ENCODE peak calls at places on chromosomes 5 and 9, in eight cellular contexts. One of them, this sample, is unnamed.

GRCh38 chr5:173634465-173634983 is 18.1 kb upstream of the BOD1 start:
- DNase-seq in transverse colon: no peak
- DNase-seq in adipocyte: no peak
- DNase-seq in SJSA1: no peak
- DNase-seq in GM23338: no peak
- DNase-seq in PC-9: no peak
- DNase-seq in MM.1S: no peak
- DNase-seq in Peyer's patch: no peak
- DNase-seq in this sample: no peak

GRCh38 chr5:56327810-56328209 is 94.7 kb upstream of the ANKRD55 start:
- DNase-seq in transverse colon: no peak
- DNase-seq in adipocyte: no peak
- DNase-seq in SJSA1: no peak
- DNase-seq in GM23338: no peak
- DNase-seq in PC-9: no peak
- DNase-seq in MM.1S: no peak
- DNase-seq in Peyer's patch: no peak
- DNase-seq in this sample: no peak

GRCh38 chr9:78519786-78520185 is 222.9 kb downstream of the PSAT1 start:
- DNase-seq in transverse colon: no peak
- DNase-seq in adipocyte: no peak
- DNase-seq in SJSA1: no peak
- DNase-seq in GM23338: no peak
- DNase-seq in PC-9: no peak
- DNase-seq in MM.1S: no peak
- DNase-seq in Peyer's patch: no peak
- DNase-seq in this sample: no peak

GRCh38 chr9:35826071-35826701 is 2.3 kb downstream of the FAM221B start:
- DNase-seq in transverse colon: no peak
- DNase-seq in adipocyte: peak; percentile 82
- DNase-seq in SJSA1: no peak
- DNase-seq in GM23338: peak; percentile 83
- DNase-seq in PC-9: no peak
- DNase-seq in MM.1S: peak; percentile 70
- DNase-seq in Peyer's patch: no peak
- DNase-seq in this sample: no peak

GRCh38 chr5:104540448-104540847 is 977.9 kb upstream of the NUDT12 start:
- DNase-seq in transverse colon: peak; percentile 11
- DNase-seq in adipocyte: peak; percentile 91
- DNase-seq in SJSA1: no peak
- DNase-seq in GM23338: no peak
- DNase-seq in PC-9: peak; percentile 23
- DNase-seq in MM.1S: no peak
- DNase-seq in Peyer's patch: no peak
- DNase-seq in this sample: no peak

GRCh38 chr5:161023591-161023990 is 171.6 kb upstream of the ATP10B start:
- DNase-seq in transverse colon: no peak
- DNase-seq in adipocyte: no peak
- DNase-seq in SJSA1: no peak
- DNase-seq in GM23338: no peak
- DNase-seq in PC-9: no peak
- DNase-seq in MM.1S: no peak
- DNase-seq in Peyer's patch: no peak
- DNase-seq in this sample: no peak

GRCh38 chr5:34571380-34572041 is 84.6 kb upstream of the RAI14 start:
- DNase-seq in transverse colon: no peak
- DNase-seq in adipocyte: peak; percentile 73
- DNase-seq in SJSA1: no peak
- DNase-seq in GM23338: no peak
- DNase-seq in PC-9: no peak
- DNase-seq in MM.1S: no peak
- DNase-seq in Peyer's patch: no peak
- DNase-seq in this sample: no peak

GRCh38 chr5:39052141-39052540 is 22.1 kb downstream of the RICTOR start:
- DNase-seq in transverse colon: no peak
- DNase-seq in adipocyte: no peak
- DNase-seq in SJSA1: no peak
- DNase-seq in GM23338: no peak
- DNase-seq in PC-9: no peak
- DNase-seq in MM.1S: no peak
- DNase-seq in Peyer's patch: no peak
- DNase-seq in this sample: no peak

GRCh38 chr9:69339620-69340019 is 14.6 kb downstream of the ENTREP1 start:
- DNase-seq in transverse colon: no peak
- DNase-seq in adipocyte: no peak
- DNase-seq in SJSA1: no peak
- DNase-seq in GM23338: peak; percentile 17
- DNase-seq in PC-9: no peak
- DNase-seq in MM.1S: no peak
- DNase-seq in Peyer's patch: no peak
- DNase-seq in this sample: no peak

GRCh38 chr5:63916786-63917185 is 45.5 kb downstream of the HTR1A start:
- DNase-seq in transverse colon: no peak
- DNase-seq in adipocyte: no peak
- DNase-seq in SJSA1: no peak
- DNase-seq in GM23338: no peak
- DNase-seq in PC-9: no peak
- DNase-seq in MM.1S: no peak
- DNase-seq in Peyer's patch: no peak
- DNase-seq in this sample: no peak

GRCh38 chr9:106621299-106621920 is 241.6 kb upstream of the ZNF462 start:
- DNase-seq in transverse colon: no peak
- DNase-seq in adipocyte: peak; percentile 48
- DNase-seq in SJSA1: no peak
- DNase-seq in GM23338: peak; percentile 40
- DNase-seq in PC-9: no peak
- DNase-seq in MM.1S: no peak
- DNase-seq in Peyer's patch: no peak
- DNase-seq in this sample: no peak

GRCh38 chr5:102713682-102714231 is 41.3 kb upstream of the PAM start:
- DNase-seq in transverse colon: no peak
- DNase-seq in adipocyte: peak; percentile 18
- DNase-seq in SJSA1: no peak
- DNase-seq in GM23338: no peak
- DNase-seq in PC-9: no peak
- DNase-seq in MM.1S: no peak
- DNase-seq in Peyer's patch: no peak
- DNase-seq in this sample: no peak

GRCh38 chr9:124060844-124061605 is 49.5 kb downstream of the LHX2 start:
- DNase-seq in transverse colon: no peak
- DNase-seq in adipocyte: no peak
- DNase-seq in SJSA1: no peak
- DNase-seq in GM23338: no peak
- DNase-seq in PC-9: no peak
- DNase-seq in MM.1S: no peak
- DNase-seq in Peyer's patch: no peak
- DNase-seq in this sample: no peak

GRCh38 chr9:124066783-124067563 is 55.4 kb downstream of the LHX2 start:
- DNase-seq in transverse colon: no peak
- DNase-seq in adipocyte: no peak
- DNase-seq in SJSA1: no peak
- DNase-seq in GM23338: no peak
- DNase-seq in PC-9: no peak
- DNase-seq in MM.1S: no peak
- DNase-seq in Peyer's patch: no peak
- DNase-seq in this sample: no peak

GRCh38 chr9:124062172-124062571 is 50.6 kb downstream of the LHX2 start:
- DNase-seq in transverse colon: no peak
- DNase-seq in adipocyte: no peak
- DNase-seq in SJSA1: no peak
- DNase-seq in GM23338: peak; percentile 55
- DNase-seq in PC-9: no peak
- DNase-seq in MM.1S: no peak
- DNase-seq in Peyer's patch: no peak
- DNase-seq in this sample: no peak
- H3K4me3 ChIP-seq in transverse colon: no peak overlapping the region
- H3K4me3 ChIP-seq in adipocyte: no peak overlapping the region
- H3K4me3 ChIP-seq in SJSA1: no peak overlapping the region
- H3K4me3 ChIP-seq in GM23338: no peak overlapping the region
- H3K4me3 ChIP-seq in PC-9: no peak overlapping the region
- H3K4me3 ChIP-seq in MM.1S: no peak overlapping the region
- H3K4me3 ChIP-seq in Peyer's patch: no peak overlapping the region
- H3K4me3 ChIP-seq in this sample: no peak overlapping the region

GRCh38 chr5:95984287-95984938 is 22.8 kb upstream of the ELL2 start:
- DNase-seq in transverse colon: no peak
- DNase-seq in adipocyte: peak; percentile 30
- DNase-seq in SJSA1: no peak
- DNase-seq in GM23338: no peak
- DNase-seq in PC-9: no peak
- DNase-seq in MM.1S: no peak
- DNase-seq in Peyer's patch: no peak
- DNase-seq in this sample: no peak

GRCh38 chr5:95985249-95985648 is 23.6 kb upstream of the ELL2 start:
- DNase-seq in transverse colon: no peak
- DNase-seq in adipocyte: no peak
- DNase-seq in SJSA1: no peak
- DNase-seq in GM23338: peak; percentile 16
- DNase-seq in PC-9: no peak
- DNase-seq in MM.1S: no peak
- DNase-seq in Peyer's patch: no peak
- DNase-seq in this sample: no peak

GRCh38 chr5:95986937-95987520 is 25.4 kb upstream of the ELL2 start:
- DNase-seq in transverse colon: no peak
- DNase-seq in adipocyte: no peak
- DNase-seq in SJSA1: no peak
- DNase-seq in GM23338: no peak
- DNase-seq in PC-9: no peak
- DNase-seq in MM.1S: no peak
- DNase-seq in Peyer's patch: peak; percentile 50
- DNase-seq in this sample: no peak

GRCh38 chr5:95988094-95988493 is 26.4 kb upstream of the ELL2 start:
- DNase-seq in transverse colon: no peak
- DNase-seq in adipocyte: no peak
- DNase-seq in SJSA1: no peak
- DNase-seq in GM23338: peak; percentile 2
- DNase-seq in PC-9: no peak
- DNase-seq in MM.1S: no peak
- DNase-seq in Peyer's patch: no peak
- DNase-seq in this sample: no peak

GRCh38 chr5:95986001-95986400 is 24.4 kb upstream of the ELL2 start:
- DNase-seq in transverse colon: no peak
- DNase-seq in adipocyte: peak; percentile 44
- DNase-seq in SJSA1: no peak
- DNase-seq in GM23338: no peak
- DNase-seq in PC-9: no peak
- DNase-seq in MM.1S: no peak
- DNase-seq in Peyer's patch: no peak
- DNase-seq in this sample: no peak
- H3K4me1 ChIP-seq in transverse colon: no peaks in the 10 kb centered on the region
- H3K4me1 ChIP-seq in adipocyte: peaks cover 19% of the 10 kb centered on the region
- H3K4me1 ChIP-seq in SJSA1: peaks cover 6% of the 10 kb centered on the region
- H3K4me1 ChIP-seq in GM23338: no peaks in the 10 kb centered on the region
- H3K4me1 ChIP-seq in PC-9: peaks cover 9% of the 10 kb centered on the region
- H3K4me1 ChIP-seq in MM.1S: no peaks in the 10 kb centered on the region
- H3K4me1 ChIP-seq in Peyer's patch: no peaks in the 10 kb centered on the region
- H3K4me1 ChIP-seq in this sample: no peaks in the 10 kb centered on the region

GRCh38 chr5:135553688-135554462 is 18.1 kb upstream of the NEUROG1 start:
- DNase-seq in transverse colon: peak; percentile 52
- DNase-seq in adipocyte: peak; percentile 36
- DNase-seq in SJSA1: no peak
- DNase-seq in GM23338: peak; percentile 78
- DNase-seq in PC-9: peak; percentile 16
- DNase-seq in MM.1S: no peak
- DNase-seq in Peyer's patch: no peak
- DNase-seq in this sample: peak; percentile 49

GRCh38 chr5:135560858-135561257 is 17.9 kb downstream of the CXCL14 start:
- DNase-seq in transverse colon: peak; percentile 79
- DNase-seq in adipocyte: peak; percentile 94
- DNase-seq in SJSA1: peak; percentile 87
- DNase-seq in GM23338: peak; percentile 96
- DNase-seq in PC-9: peak; percentile 65
- DNase-seq in MM.1S: peak; percentile 80
- DNase-seq in Peyer's patch: peak; percentile 78
- DNase-seq in this sample: peak; percentile 68

GRCh38 chr5:135555530-135555929 is 19.8 kb upstream of the NEUROG1 start:
- DNase-seq in transverse colon: no peak
- DNase-seq in adipocyte: no peak
- DNase-seq in SJSA1: no peak
- DNase-seq in GM23338: no peak
- DNase-seq in PC-9: no peak
- DNase-seq in MM.1S: no peak
- DNase-seq in Peyer's patch: no peak
- DNase-seq in this sample: no peak

GRCh38 chr5:135559342-135559741 is 19.4 kb downstream of the CXCL14 start:
- DNase-seq in transverse colon: no peak
- DNase-seq in adipocyte: no peak
- DNase-seq in SJSA1: no peak
- DNase-seq in GM23338: peak; percentile 44
- DNase-seq in PC-9: no peak
- DNase-seq in MM.1S: no peak
- DNase-seq in Peyer's patch: no peak
- DNase-seq in this sample: no peak

DNA sequence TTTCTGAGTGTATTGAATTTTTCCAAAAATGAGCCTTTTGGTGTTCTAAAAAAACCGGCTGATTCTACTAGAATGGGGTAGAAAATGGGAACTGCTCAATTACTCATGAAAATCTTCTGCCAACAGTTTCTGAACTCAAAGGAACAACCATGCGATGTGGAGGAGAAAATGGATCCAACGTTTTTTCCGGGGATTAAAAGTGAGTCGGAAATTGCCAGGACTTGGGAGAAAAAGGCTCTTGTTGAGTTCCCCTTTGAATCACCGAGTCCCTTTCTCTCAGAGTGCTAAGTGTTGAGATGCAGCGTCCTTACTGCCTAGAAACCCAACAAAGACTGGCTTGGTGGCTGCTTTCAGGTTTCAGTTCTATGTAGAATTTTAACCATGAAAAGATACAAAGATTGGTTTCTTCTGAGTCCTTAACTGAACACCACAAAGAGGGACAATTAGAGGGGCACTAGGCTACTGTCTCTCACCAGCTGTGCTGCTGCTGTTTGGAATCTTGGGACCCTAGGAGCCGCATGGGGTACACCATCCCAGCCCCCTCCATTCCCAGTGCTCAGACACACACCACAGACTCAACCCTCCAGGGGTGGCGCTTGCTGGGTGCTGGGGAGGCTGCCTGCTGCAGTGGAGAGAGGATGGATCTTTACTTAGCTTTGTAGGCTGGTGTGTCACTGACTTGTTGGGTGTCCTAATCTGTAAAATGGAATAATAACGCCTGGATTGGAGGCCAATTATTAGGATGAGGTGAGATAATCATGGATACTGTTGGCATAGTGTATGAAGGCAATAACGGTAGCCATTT is 21.5 kb upstream of the NEUROG1 start:
- DNase-seq in transverse colon: no peak
- DNase-seq in adipocyte: no peak
- DNase-seq in SJSA1: no peak
- DNase-seq in GM23338: no peak
- DNase-seq in PC-9: no peak
- DNase-seq in MM.1S: no peak
- DNase-seq in Peyer's patch: no peak
- DNase-seq in this sample: no peak
- H3K27me3 ChIP-seq in transverse colon: peaks cover 37% of the 10 kb centered on the region
- H3K27me3 ChIP-seq in adipocyte: peaks cover 50% of the 10 kb centered on the region
- H3K27me3 ChIP-seq in SJSA1: peaks cover 20% of the 10 kb centered on the region
- H3K27me3 ChIP-seq in GM23338: peaks cover 16% of the 10 kb centered on the region
- H3K27me3 ChIP-seq in PC-9: peaks cover 68% of the 10 kb centered on the region
- H3K27me3 ChIP-seq in MM.1S: no peaks in the 10 kb centered on the region
- H3K27me3 ChIP-seq in Peyer's patch: no peaks in the 10 kb centered on the region
- H3K27me3 ChIP-seq in this sample: no peaks in the 10 kb centered on the region

GRCh38 chr5:6452622-6453504 is 4.2 kb downstream of the UBE2QL1 start:
- DNase-seq in transverse colon: no peak
- DNase-seq in adipocyte: no peak
- DNase-seq in SJSA1: peak; percentile 38
- DNase-seq in GM23338: no peak
- DNase-seq in PC-9: no peak
- DNase-seq in MM.1S: peak; percentile 34
- DNase-seq in Peyer's patch: no peak
- DNase-seq in this sample: no peak
- H3K4me3 ChIP-seq in transverse colon: no peak overlapping the region
- H3K4me3 ChIP-seq in adipocyte: no peak overlapping the region
- H3K4me3 ChIP-seq in SJSA1: no peak overlapping the region
- H3K4me3 ChIP-seq in GM23338: no peak overlapping the region
- H3K4me3 ChIP-seq in PC-9: no peak overlapping the region
- H3K4me3 ChIP-seq in MM.1S: peak overlapping the region; percentile 99
- H3K4me3 ChIP-seq in Peyer's patch: no peak overlapping the region
- H3K4me3 ChIP-seq in this sample: no peak overlapping the region